ENCODE peak calls at places on chromosomes 3 and 15, in four cellular contexts. One of them, this sample, is unnamed.

GRCh38 chr3:23811919-23812318 is 6.2 kb downstream of the UBE2E1 start:
- DNase-seq in neural progenitor cell: no peak
- DNase-seq in NCI-H1105: no peak
- DNase-seq in GM18507: no peak
- DNase-seq in this sample: no peak

GRCh38 chr15:79680721-79681120 is 216.1 kb downstream of the MTHFS start:
- DNase-seq in neural progenitor cell: peak
- DNase-seq in NCI-H1105: no peak
- DNase-seq in GM18507: no peak
- DNase-seq in this sample: no peak

GRCh38 chr3:146969356-146969755 is 364.2 kb upstream of the PLSCR5 start:
- DNase-seq in neural progenitor cell: no peak
- DNase-seq in NCI-H1105: no peak
- DNase-seq in GM18507: no peak
- DNase-seq in this sample: no peak

GRCh38 chr15:62779041-62779810 is 263.3 kb upstream of the TPM1 start:
- DNase-seq in neural progenitor cell: no peak
- DNase-seq in NCI-H1105: no peak
- DNase-seq in GM18507: no peak
- DNase-seq in this sample: no peak

GRCh38 chr15:37764733-37765191 is 169.7 kb upstream of the TMCO5A start:
- DNase-seq in neural progenitor cell: peak
- DNase-seq in NCI-H1105: no peak
- DNase-seq in GM18507: no peak
- DNase-seq in this sample: peak

GRCh38 chr3:113912551-113913246 is 35.1 kb upstream of the ZDHHC23 start:
- DNase-seq in neural progenitor cell: peak
- DNase-seq in NCI-H1105: peak
- DNase-seq in GM18507: peak
- DNase-seq in this sample: peak

GRCh38 chr3:137347132-137347531 is 389.3 kb downstream of the IL20RB start:
- DNase-seq in neural progenitor cell: no peak
- DNase-seq in NCI-H1105: no peak
- DNase-seq in GM18507: no peak
- DNase-seq in this sample: peak

GRCh38 chr15:49855917-49856637 is 235.2 kb downstream of the DTWD1 start:
- DNase-seq in neural progenitor cell: no peak
- DNase-seq in NCI-H1105: no peak
- DNase-seq in GM18507: no peak
- DNase-seq in this sample: no peak

GRCh38 chr3:136778865-136779264 is 26.7 kb upstream of the STAG1 start:
- DNase-seq in neural progenitor cell: no peak
- DNase-seq in NCI-H1105: no peak
- DNase-seq in GM18507: no peak
- DNase-seq in this sample: no peak

GRCh38 chr3:138974467-138974866 is 27.4 kb downstream of the FOXL2NB start:
- DNase-seq in neural progenitor cell: no peak
- DNase-seq in NCI-H1105: no peak
- DNase-seq in GM18507: no peak
- DNase-seq in this sample: no peak

GRCh38 chr15:77830041-77830440 is 197.3 kb upstream of the LINGO1 start:
- DNase-seq in neural progenitor cell: no peak
- DNase-seq in NCI-H1105: no peak
- DNase-seq in GM18507: no peak
- DNase-seq in this sample: no peak

GRCh38 chr15:73818308-73818985 is 54.9 kb upstream of the TBC1D21 start:
- DNase-seq in neural progenitor cell: no peak
- DNase-seq in NCI-H1105: no peak
- DNase-seq in GM18507: no peak
- DNase-seq in this sample: no peak

GRCh38 chr3:141441381-141442365 is 45.2 kb upstream of the RASA2 start:
- DNase-seq in neural progenitor cell: peak
- DNase-seq in NCI-H1105: no peak
- DNase-seq in GM18507: peak
- DNase-seq in this sample: peak

GRCh38 chr15:57301307-57301706 is 75.0 kb upstream of the CGNL1 start:
- DNase-seq in neural progenitor cell: no peak
- DNase-seq in NCI-H1105: no peak
- DNase-seq in GM18507: no peak
- DNase-seq in this sample: no peak

GRCh38 chr3:69095636-69096035 is 10.9 kb downstream of the ARL6IP5 start:
- DNase-seq in neural progenitor cell: no peak
- DNase-seq in NCI-H1105: no peak
- DNase-seq in GM18507: no peak
- DNase-seq in this sample: no peak

GRCh38 chr15:66138096-66138783 is 115.3 kb downstream of the MEGF11 start:
- DNase-seq in neural progenitor cell: no peak
- DNase-seq in NCI-H1105: peak
- DNase-seq in GM18507: no peak
- DNase-seq in this sample: no peak

GRCh38 chr3:30952786-30953185 is 58.3 kb upstream of the GADL1 start:
- DNase-seq in neural progenitor cell: no peak
- DNase-seq in NCI-H1105: no peak
- DNase-seq in GM18507: no peak
- DNase-seq in this sample: no peak

This sample was measured in DMS53.